ENCODE peak calls at places on chromosomes 2 and 18, in five cellular contexts. J, C, L, H and O are unnamed samples.

GRCh38 chr2:8535821-8536685 is 145.8 kb upstream of the ID2 start:
- DNase-seq in J (no peak), C (no peak), L (no peak), H (no peak), O (peak; percentile 65)

GRCh38 chr2:120904825-120905224 is 169.2 kb downstream of the GLI2 start:
- DNase-seq in J (peak; percentile 28), C (peak; percentile 20), L (no peak), H (no peak), O (no peak)

GRCh38 chr2:113298176-113298575 is 19.5 kb upstream of the PAX8 start:
- DNase-seq in J (no peak), C (no peak), L (no peak), H (no peak), O (no peak)

GRCh38 chr2:199477277-199477834 is 19.6 kb upstream of the SATB2 start:
- DNase-seq in J (no peak), C (no peak), L (no peak), H (no peak), O (no peak)

GRCh38 chr18:28108801-28109200 is 68.1 kb downstream of the CDH2 start:
- DNase-seq in J (no peak), C (peak; percentile 33), L (peak; percentile 54), H (peak; percentile 33), O (no peak)

GRCh38 chr2:235170536-235171510 is 219.0 kb downstream of the SH3BP4 start:
- DNase-seq in J (no peak), C (peak; percentile 65), L (peak; percentile 94), H (peak; percentile 56), O (no peak)

GRCh38 chr2:27494284-27494943 is 586 bp downstream of the FNDC4 start:
- DNase-seq in J (peak; percentile 77), C (peak; percentile 35), L (peak; percentile 38), H (peak; percentile 4), O (no peak)

GRCh38 chr2:171347591-171348032 is 86.2 kb downstream of the METTL8 start:
- DNase-seq in J (no peak), C (peak; percentile 89), L (no peak), H (peak; percentile 66), O (no peak)

GRCh38 chr2:19357383-19358241 is 811 bp downstream of the OSR1 start:
- DNase-seq in J (peak; percentile 76), C (peak; percentile 59), L (peak; percentile 27), H (peak; percentile 49), O (no peak)

GRCh38 chr2:43905388-43905803 is 66.6 kb downstream of the ABCG8 start:
- DNase-seq in J (no peak), C (peak; percentile 6), L (no peak), H (no peak), O (no peak)

GRCh38 chr2:1613731-1614354 is 130.5 kb downstream of the PXDN start:
- DNase-seq in J (no peak), C (peak; percentile 71), L (peak; percentile 68), H (peak; percentile 49), O (no peak)

GRCh38 chr18:54607213-54607934 is 16.3 kb downstream of the DYNAP start:
- DNase-seq in J (no peak), C (peak; percentile 2), L (peak; percentile 42), H (peak; percentile 91), O (no peak)

GRCh38 chr2:148917431-148917830 is 42.4 kb downstream of the KIF5C start:
- DNase-seq in J (no peak), C (no peak), L (no peak), H (no peak), O (no peak)

GRCh38 chr2:241680827-241681599 is 5.6 kb downstream of the DTYMK start:
- DNase-seq in J (peak; percentile 24), C (peak; percentile 95), L (no peak), H (peak; percentile 68), O (no peak)

GRCh38 chr2:59684771-59685166 is 868.7 kb downstream of the BCL11A start:
- DNase-seq in J (no peak), C (no peak), L (no peak), H (no peak), O (no peak)

GRCh38 chr2:150482111-150482510 is 5.4 kb downstream of the RND3 start:
- DNase-seq in J (no peak), C (peak; percentile 60), L (no peak), H (no peak), O (no peak)

GRCh38 chr18:79988925-79989361 is 580 bp upstream of the TXNL4A start:
- DNase-seq in J (no peak), C (peak; percentile 48), L (peak; percentile 65), H (no peak), O (no peak)

GRCh38 chr2:171230176-171230575 is 69.5 kb upstream of the TLK1 start:
- DNase-seq in J (no peak), C (no peak), L (peak; percentile 61), H (no peak), O (no peak)

GRCh38 chr2:147554708-147555107 is 290.1 kb upstream of the ACVR2A start:
- DNase-seq in J (no peak), C (no peak), L (no peak), H (no peak), O (no peak)

GRCh38 chr2:55718165-55719008 is 24.7 kb upstream of the PNPT1 start:
- DNase-seq in J (no peak), C (peak; percentile 88), L (peak; percentile 68), H (peak; percentile 52), O (peak; percentile 14)

GRCh38 chr2:171523969-171524401 is 1.7 kb downstream of the CYBRD1 start:
- DNase-seq in J (no peak), C (peak; percentile 73), L (peak; percentile 88), H (peak; percentile 59), O (peak; percentile 45)

GRCh38 chr2:54942373-54942772 is 107.9 kb downstream of the RTN4 start:
- DNase-seq in J (no peak), C (no peak), L (no peak), H (no peak), O (no peak)

GRCh38 chr2:102509749-102510148 is 36.7 kb downstream of the SLC9A4 start:
- DNase-seq in J (no peak), C (peak; percentile 56), L (no peak), H (peak; percentile 79), O (no peak)

GRCh38 chr2:19538411-19538963 is 180.1 kb upstream of the OSR1 start:
- DNase-seq in J (no peak), C (peak; percentile 95), L (peak; percentile 5), H (peak; percentile 99), O (no peak)

GRCh38 chr2:80852079-80852807 is 547.7 kb upstream of the LRRTM1 start:
- DNase-seq in J (no peak), C (no peak), L (no peak), H (no peak), O (no peak)

GRCh38 chr2:98676742-98677141 is 54.2 kb downstream of the MGAT4A start:
- DNase-seq in J (no peak), C (no peak), L (no peak), H (no peak), O (no peak)
- H3K4me3 ChIP-seq in J (no peak overlapping the region), C (no peak overlapping the region), L (no peak overlapping the region), H (no peak overlapping the region), O (no peak overlapping the region)

GRCh38 chr2:128260239-128261138 is 58.2 kb downstream of the HS6ST1 start:
- DNase-seq in J (no peak), C (peak; percentile 90), L (peak; percentile 94), H (peak; percentile 76), O (no peak)
- H3K4me3 ChIP-seq in J (no peak overlapping the region), C (no peak overlapping the region), L (no peak overlapping the region), H (no peak overlapping the region), O (no peak overlapping the region)

DNA sequence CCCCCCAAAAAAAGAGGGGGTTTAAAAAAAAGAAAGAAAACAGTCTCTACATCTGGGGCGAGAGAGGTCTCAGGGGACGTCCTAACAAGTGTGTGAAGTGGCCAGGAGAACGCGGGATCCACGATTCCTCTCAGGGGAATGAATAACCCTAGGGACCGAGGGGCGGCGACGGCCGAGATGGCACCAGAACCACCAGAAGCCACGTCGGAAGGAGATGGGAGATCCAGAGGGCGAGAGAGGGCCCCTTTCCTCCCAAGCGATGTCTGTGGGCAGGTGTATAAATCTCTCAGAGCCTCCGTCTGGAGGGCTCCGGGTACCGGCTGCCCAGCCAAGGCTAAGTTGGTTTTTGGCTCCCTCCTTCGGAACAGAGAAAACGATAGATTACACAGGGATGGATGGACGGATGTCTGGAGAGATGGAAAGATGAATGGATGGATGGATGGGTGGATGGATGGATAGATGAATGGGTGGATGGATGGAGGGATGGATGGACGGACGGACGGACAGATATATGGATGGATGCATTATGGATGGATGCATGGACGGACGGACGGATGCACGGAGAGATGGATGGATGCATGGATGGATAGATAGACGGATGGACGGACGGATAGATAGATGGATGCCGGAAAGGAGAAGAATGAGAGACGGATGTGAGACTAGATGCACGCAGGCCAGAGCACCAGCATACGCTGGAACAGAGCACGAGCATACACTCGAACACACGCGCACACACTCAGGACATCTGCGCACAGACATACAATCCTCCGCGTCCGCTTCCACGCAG is 1.6 kb downstream of the EPHA4 start:
- DNase-seq in J (peak; percentile 37), C (peak; percentile 8), L (peak; percentile 55), H (peak; percentile 48), O (no peak)
- H3K4me3 ChIP-seq in J (peak overlapping the region; percentile 66), C (peak overlapping the region; percentile 89), L (peak overlapping the region; percentile 93), H (no peak overlapping the region), O (no peak overlapping the region)

GRCh38 chr2:225463449-225463848 is 63.9 kb downstream of the NYAP2 start:
- DNase-seq in J (no peak), C (no peak), L (no peak), H (no peak), O (no peak)
- H3K4me3 ChIP-seq in J (no peak overlapping the region), C (no peak overlapping the region), L (no peak overlapping the region), H (no peak overlapping the region), O (no peak overlapping the region)

GRCh38 chr2:25671622-25672021 is 1.8 kb downstream of the DTNB start:
- DNase-seq in J (no peak), C (no peak), L (no peak), H (no peak), O (no peak)
- H3K4me3 ChIP-seq in J (no peak overlapping the region), C (no peak overlapping the region), L (no peak overlapping the region), H (peak overlapping the region; percentile 93), O (no peak overlapping the region)

DNA sequence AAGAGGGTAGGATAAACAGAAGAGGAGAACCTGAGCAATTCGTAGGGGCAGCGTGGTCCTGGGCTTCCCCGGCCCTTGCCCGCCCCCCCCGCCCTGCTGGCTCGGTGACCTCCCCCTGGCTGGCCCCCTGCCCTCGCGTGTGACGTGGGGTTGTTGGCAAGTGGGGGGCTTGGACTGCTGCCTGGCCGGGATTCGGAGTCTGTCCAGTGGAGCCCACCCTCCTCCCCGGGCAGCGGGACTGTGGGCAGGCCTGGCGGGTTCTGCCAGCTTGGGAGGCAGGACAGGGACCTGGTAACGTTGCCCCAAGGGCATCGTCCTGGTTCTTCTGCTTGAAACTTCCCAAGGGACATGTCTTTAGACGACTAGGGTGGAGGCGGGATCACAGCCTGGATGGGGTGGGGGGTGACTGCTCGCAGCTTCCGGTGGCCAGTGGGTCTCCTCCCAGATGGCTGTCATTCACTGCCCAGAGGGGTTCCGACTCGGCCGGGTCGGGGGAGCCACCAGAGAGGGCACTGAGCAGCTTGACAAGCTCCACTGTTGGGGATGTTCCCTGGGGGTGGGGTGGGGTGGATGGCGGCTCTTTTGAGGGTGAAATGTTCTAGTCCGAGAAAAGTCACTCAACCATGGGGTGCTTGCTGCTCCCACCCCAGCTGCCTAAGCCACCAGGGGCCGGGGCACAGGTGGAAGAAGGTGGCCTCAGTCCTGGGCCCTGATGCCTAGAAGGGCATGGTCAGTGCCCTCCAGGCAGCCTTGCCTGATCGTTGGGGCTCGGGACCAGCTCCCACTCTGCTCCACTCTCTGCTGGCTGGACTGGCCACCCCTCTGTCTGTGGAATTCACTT is 4.2 kb upstream of the HS6ST1 start:
- DNase-seq in J (peak; percentile 76), C (no peak), L (peak; percentile 56), H (no peak), O (no peak)
- H3K4me3 ChIP-seq in J (peak overlapping the region; percentile 43), C (peak overlapping the region; percentile 69), L (no peak overlapping the region), H (no peak overlapping the region), O (no peak overlapping the region)